ENCODE peak calls at places on chromosome 18, in six cellular contexts. B, L, P, I, J and O are unnamed samples.

GRCh38 chr18:5879479-5879882 is 15.8 kb downstream of the TMEM200C start:
- DNase-seq in B (peak; percentile 43), L (no peak), P (peak; percentile 65), I (peak; percentile 58), J (peak; percentile 71), O (no peak)

GRCh38 chr18:1006309-1006708 is 101.6 kb downstream of the ADCYAP1 start:
- DNase-seq in B (no peak), L (no peak), P (no peak), I (no peak), J (no peak), O (no peak)

GRCh38 chr18:7490104-7490503 is 77.0 kb upstream of the PTPRM start:
- DNase-seq in B (no peak), L (no peak), P (no peak), I (no peak), J (no peak), O (no peak)

GRCh38 chr18:25310045-25310444 is 41.9 kb downstream of the ZNF521 start:
- DNase-seq in B (peak; percentile 68), L (no peak), P (peak; percentile 80), I (peak; percentile 55), J (peak; percentile 60), O (no peak)

GRCh38 chr18:11005528-11005927 is 143.8 kb downstream of the PIEZO2 start:
- DNase-seq in B (no peak), L (peak; percentile 6), P (peak; percentile 99), I (peak; percentile 10), J (no peak), O (no peak)

GRCh38 chr18:45686892-45687611 is 36.9 kb upstream of the SLC14A1 start:
- DNase-seq in B (no peak), L (no peak), P (no peak), I (no peak), J (peak; percentile 84), O (no peak)

GRCh38 chr18:74476154-74476553 is 19.0 kb upstream of the DIPK1C start:
- DNase-seq in B (peak; percentile 74), L (no peak), P (peak; percentile 8), I (peak; percentile 21), J (peak; percentile 70), O (no peak)

GRCh38 chr18:54905629-54906028 is 53.6 kb downstream of the CCDC68 start:
- DNase-seq in B (no peak), L (no peak), P (no peak), I (no peak), J (no peak), O (no peak)

GRCh38 chr18:67525328-67526110 is 9.0 kb upstream of the DSEL start:
- DNase-seq in B (peak; percentile 61), L (peak; percentile 39), P (peak; percentile 99), I (peak; percentile 93), J (no peak), O (peak; percentile 66)

GRCh38 chr18:63074987-63075404 is 244.6 kb downstream of the BCL2 start:
- DNase-seq in B (peak; percentile 87), L (peak; percentile 53), P (peak; percentile 16), I (peak; percentile 70), J (no peak), O (peak; percentile 79)

GRCh38 chr18:38698108-38698507 is 1132.5 kb upstream of the CELF4 start:
- DNase-seq in B (peak; percentile 44), L (no peak), P (no peak), I (no peak), J (no peak), O (no peak)

GRCh38 chr18:57432118-57432517 is 3.1 kb upstream of the ONECUT2 start:
- DNase-seq in B (no peak), L (no peak), P (no peak), I (no peak), J (no peak), O (no peak)

GRCh38 chr18:3350021-3350420 is 88.1 kb downstream of the MYL12B start:
- DNase-seq in B (no peak), L (no peak), P (no peak), I (no peak), J (no peak), O (no peak)

GRCh38 chr18:2978626-2979025 is 34.3 kb downstream of the LPIN2 start:
- DNase-seq in B (no peak), L (no peak), P (peak; percentile 91), I (peak; percentile 34), J (no peak), O (no peak)

GRCh38 chr18:22347624-22348511 is 69.8 kb downstream of the CTAGE1 start:
- DNase-seq in B (no peak), L (peak; percentile 33), P (peak; percentile 16), I (no peak), J (no peak), O (peak; percentile 20)

GRCh38 chr18:3015203-3015590 is 2.3 kb upstream of the LPIN2 start:
- DNase-seq in B (no peak), L (no peak), P (peak; percentile 84), I (peak; percentile 89), J (no peak), O (peak; percentile 98)

GRCh38 chr18:76913583-76913982 is 91.2 kb downstream of the ZNF236 start:
- DNase-seq in B (no peak), L (no peak), P (no peak), I (no peak), J (no peak), O (no peak)

GRCh38 chr18:63119647-63120046 is 199.9 kb downstream of the BCL2 start:
- DNase-seq in B (peak; percentile 66), L (no peak), P (peak; percentile 8), I (peak; percentile 39), J (no peak), O (no peak)

GRCh38 chr18:39942702-39943101 is 2012.3 kb upstream of the PIK3C3 start:
- DNase-seq in B (no peak), L (no peak), P (no peak), I (no peak), J (no peak), O (no peak)

GRCh38 chr18:62957885-62958472 is 242.6 kb downstream of the PHLPP1 start:
- DNase-seq in B (peak; percentile 79), L (peak; percentile 29), P (peak; percentile 14), I (peak; percentile 68), J (peak; percentile 75), O (no peak)

GRCh38 chr18:24187689-24188088 is 48.8 kb downstream of the CABYR start:
- DNase-seq in B (no peak), L (no peak), P (no peak), I (no peak), J (no peak), O (no peak)

GRCh38 chr18:23340661-23341060 is 112.4 kb upstream of the RIOK3 start:
- DNase-seq in B (peak; percentile 14), L (no peak), P (peak; percentile 67), I (no peak), J (no peak), O (no peak)

DNA sequence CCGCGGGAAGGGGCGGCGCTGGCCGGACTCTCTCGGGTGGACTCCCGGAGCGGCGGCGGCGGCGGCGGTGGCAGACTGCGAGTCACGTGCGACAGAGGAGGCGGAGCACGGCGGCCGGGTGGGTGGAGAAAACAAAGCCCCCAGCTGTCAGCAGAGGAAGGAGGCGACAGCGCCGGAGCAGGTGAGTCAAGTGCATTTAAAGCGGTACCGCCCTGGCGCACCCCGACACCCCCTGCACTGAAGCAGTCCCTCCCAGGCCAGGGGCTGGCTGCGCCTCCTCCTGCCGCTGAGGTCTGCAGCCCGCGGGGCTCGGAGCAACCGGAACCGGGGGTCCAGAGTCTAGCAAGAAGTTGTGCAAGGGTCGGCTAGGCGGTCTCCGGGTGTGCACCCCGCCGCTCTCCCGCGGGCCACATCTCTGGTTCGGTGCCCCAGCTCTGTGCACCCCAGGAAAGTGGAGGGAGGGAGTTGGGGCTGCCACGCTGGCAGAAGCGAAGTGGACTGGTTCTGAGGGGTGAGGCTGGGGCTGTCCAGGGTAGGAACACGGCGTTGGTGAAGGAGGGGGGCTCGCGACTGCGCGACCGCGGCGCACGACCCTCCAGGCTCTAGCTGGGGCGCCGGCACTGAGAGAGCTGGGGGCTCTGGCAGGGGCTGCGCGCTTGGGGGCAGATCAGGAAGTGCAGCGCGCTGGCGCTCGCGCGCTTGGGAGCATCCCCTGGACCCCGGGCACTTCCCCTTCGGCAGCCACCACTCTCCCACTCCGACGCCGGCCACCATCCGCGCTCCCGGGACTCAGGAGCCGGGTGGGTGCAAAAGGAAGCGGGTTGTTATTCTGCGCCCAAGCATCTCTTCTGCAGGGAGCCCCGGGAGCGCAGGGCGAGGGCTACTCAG is 64.1 kb upstream of the MAPRE2 start:
- DNase-seq in B (peak; percentile 92), L (peak; percentile 62), P (peak; percentile 19), I (no peak), J (peak; percentile 89), O (peak; percentile 66)
- H2AFZ ChIP-seq in B (peak overlapping the region; percentile 98), L (peak overlapping the region; percentile 98), P (peak overlapping the region; percentile 93), I (peak overlapping the region; percentile 72), J (peak overlapping the region; percentile 92), O (peak overlapping the region; percentile 81)

GRCh38 chr18:32669549-32670165 is 103.2 kb downstream of the KLHL14 start:
- DNase-seq in B (peak; percentile 61), L (no peak), P (no peak), I (no peak), J (peak; percentile 65), O (no peak)

GRCh38 chr18:32674491-32674890 is 98.3 kb downstream of the KLHL14 start:
- DNase-seq in B (peak; percentile 32), L (no peak), P (no peak), I (peak; percentile 17), J (no peak), O (no peak)

DNA sequence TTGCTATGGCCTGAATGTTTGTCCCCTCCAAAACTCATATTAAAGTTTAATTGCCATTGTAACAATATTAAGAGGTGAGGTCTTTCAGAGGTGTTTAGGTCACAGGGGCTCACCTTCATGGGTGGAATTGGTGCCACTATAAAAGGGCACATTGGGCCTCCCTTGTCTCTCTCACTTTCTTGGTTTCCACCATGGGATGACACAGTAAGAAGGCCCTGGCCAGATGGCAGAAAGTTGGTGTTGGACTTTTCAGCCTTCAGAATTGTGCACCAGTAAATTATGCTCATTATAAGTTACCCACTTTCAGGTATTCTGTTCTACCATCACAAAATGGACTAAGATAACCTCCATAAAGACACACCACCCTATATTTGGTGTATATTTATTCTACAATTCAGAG is 102.1 kb downstream of the KLHL14 start:
- DNase-seq in B (no peak), L (no peak), P (no peak), I (no peak), J (no peak), O (no peak)
- H3K4me2 ChIP-seq in B (no peak overlapping the region), L (no peak overlapping the region), P (no peak overlapping the region), I (no peak overlapping the region), J (no peak overlapping the region), O (no peak overlapping the region)

DNA sequence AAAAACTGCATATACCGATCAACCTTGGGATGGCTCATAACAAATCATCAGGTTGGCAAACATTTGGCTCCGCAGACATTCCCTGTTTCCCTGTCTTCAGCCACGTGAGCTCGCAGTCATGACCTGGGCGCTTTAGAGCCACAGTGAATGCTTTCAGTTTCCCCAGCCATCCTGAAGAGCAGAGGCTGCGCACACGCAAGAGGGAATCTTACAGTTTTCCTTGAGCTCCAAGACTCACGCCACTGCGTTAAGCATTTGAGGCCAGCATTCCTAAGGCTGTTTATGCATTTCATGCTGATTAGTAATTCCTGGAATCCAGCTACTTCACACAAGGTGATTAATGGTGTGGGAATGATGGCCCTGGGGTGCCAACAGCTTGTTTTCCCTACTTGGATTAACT is 95.1 kb downstream of the MTCL1 start:
- DNase-seq in B (peak; percentile 77), L (no peak), P (peak; percentile 100), I (peak; percentile 98), J (no peak), O (peak; percentile 79)
- H2AFZ ChIP-seq in B (no peak overlapping the region), L (no peak overlapping the region), P (peak overlapping the region; percentile 47), I (peak overlapping the region; percentile 20), J (no peak overlapping the region), O (peak overlapping the region; percentile 36)

DNA sequence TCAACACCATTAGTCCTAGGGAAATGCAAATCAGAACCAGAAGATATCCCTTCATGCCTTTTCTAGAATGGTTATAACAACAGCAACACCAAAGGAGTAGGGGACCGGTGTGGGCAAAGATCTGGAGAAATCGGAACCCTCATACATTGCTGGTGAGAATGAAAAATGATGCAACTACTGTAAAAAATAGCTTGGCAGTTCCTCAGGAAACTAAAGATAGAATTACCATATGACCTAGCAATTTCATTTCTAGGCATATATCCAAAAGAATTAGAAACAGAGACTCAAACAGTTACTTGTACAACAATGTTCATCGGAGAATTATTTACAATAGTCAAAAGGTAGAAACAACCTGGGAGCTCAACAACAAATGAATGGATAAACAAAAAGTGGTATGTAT is 29.2 kb upstream of the CDH7 start:
- DNase-seq in B (no peak), L (no peak), P (no peak), I (no peak), J (no peak), O (no peak)
- H3K4me2 ChIP-seq in B (no peak overlapping the region), L (no peak overlapping the region), P (no peak overlapping the region), I (no peak overlapping the region), J (no peak overlapping the region), O (no peak overlapping the region)